ENCODE peak calls at places on chromosomes 5 and 9, in ten cellular contexts. One of them, this sample, is unnamed.

GRCh38 chr5:160339406-160340140 is 27.2 kb upstream of the CCNJL start:
- DNase-seq in stomach: no peak
- DNase-seq in astrocyte of the spinal cord: no peak
- DNase-seq in HFF-Myc: no peak
- DNase-seq in colonic mucosa: no peak
- DNase-seq in Peyer's patch: no peak
- DNase-seq in cardiac fibroblast: no peak
- DNase-seq in DND-41: no peak
- DNase-seq in heart right ventricle: no peak
- DNase-seq in esophagus muscularis mucosa: no peak
- DNase-seq in this sample: no peak

GRCh38 chr5:56814361-56814962 is 887 bp upstream of the MAP3K1 start:
- DNase-seq in stomach: peak
- DNase-seq in astrocyte of the spinal cord: peak
- DNase-seq in HFF-Myc: no peak
- DNase-seq in colonic mucosa: peak
- DNase-seq in Peyer's patch: peak
- DNase-seq in cardiac fibroblast: no peak
- DNase-seq in DND-41: peak
- DNase-seq in heart right ventricle: peak
- DNase-seq in esophagus muscularis mucosa: no peak
- DNase-seq in this sample: no peak

GRCh38 chr9:130446111-130446861 is 1.5 kb downstream of the ASS1 start:
- DNase-seq in stomach: peak
- DNase-seq in astrocyte of the spinal cord: peak
- DNase-seq in HFF-Myc: peak
- DNase-seq in colonic mucosa: peak
- DNase-seq in Peyer's patch: peak
- DNase-seq in cardiac fibroblast: peak
- DNase-seq in DND-41: no peak
- DNase-seq in heart right ventricle: peak
- DNase-seq in esophagus muscularis mucosa: no peak
- DNase-seq in this sample: no peak

GRCh38 chr5:84779206-84779605 is 394.5 kb upstream of the EDIL3 start:
- DNase-seq in stomach: no peak
- DNase-seq in astrocyte of the spinal cord: peak
- DNase-seq in HFF-Myc: no peak
- DNase-seq in colonic mucosa: no peak
- DNase-seq in Peyer's patch: no peak
- DNase-seq in cardiac fibroblast: peak
- DNase-seq in DND-41: no peak
- DNase-seq in heart right ventricle: no peak
- DNase-seq in esophagus muscularis mucosa: no peak
- DNase-seq in this sample: no peak

GRCh38 chr9:96460470-96460869 is 10.5 kb downstream of the HABP4 start:
- DNase-seq in stomach: no peak
- DNase-seq in astrocyte of the spinal cord: no peak
- DNase-seq in HFF-Myc: no peak
- DNase-seq in colonic mucosa: no peak
- DNase-seq in Peyer's patch: no peak
- DNase-seq in cardiac fibroblast: peak
- DNase-seq in DND-41: no peak
- DNase-seq in heart right ventricle: no peak
- DNase-seq in esophagus muscularis mucosa: no peak
- DNase-seq in this sample: no peak

GRCh38 chr9:20538956-20539355 is 83.3 kb downstream of the MLLT3 start:
- DNase-seq in stomach: no peak
- DNase-seq in astrocyte of the spinal cord: no peak
- DNase-seq in HFF-Myc: no peak
- DNase-seq in colonic mucosa: no peak
- DNase-seq in Peyer's patch: no peak
- DNase-seq in cardiac fibroblast: peak
- DNase-seq in DND-41: no peak
- DNase-seq in heart right ventricle: no peak
- DNase-seq in esophagus muscularis mucosa: no peak
- DNase-seq in this sample: no peak

GRCh38 chr5:7397935-7398334 is 2.0 kb downstream of the ADCY2 start:
- DNase-seq in stomach: no peak
- DNase-seq in astrocyte of the spinal cord: no peak
- DNase-seq in HFF-Myc: no peak
- DNase-seq in colonic mucosa: no peak
- DNase-seq in Peyer's patch: no peak
- DNase-seq in cardiac fibroblast: no peak
- DNase-seq in DND-41: no peak
- DNase-seq in heart right ventricle: no peak
- DNase-seq in esophagus muscularis mucosa: no peak
- DNase-seq in this sample: no peak

GRCh38 chr5:181207214-181207959 is 2.4 kb upstream of the TRIM7 start:
- DNase-seq in stomach: peak
- DNase-seq in astrocyte of the spinal cord: peak
- DNase-seq in HFF-Myc: peak
- DNase-seq in colonic mucosa: peak
- DNase-seq in Peyer's patch: peak
- DNase-seq in cardiac fibroblast: peak
- DNase-seq in DND-41: peak
- DNase-seq in heart right ventricle: peak
- DNase-seq in esophagus muscularis mucosa: no peak
- DNase-seq in this sample: no peak

GRCh38 chr5:134072471-134073220 is 41.8 kb upstream of the TCF7 start:
- DNase-seq in stomach: no peak
- DNase-seq in astrocyte of the spinal cord: no peak
- DNase-seq in HFF-Myc: no peak
- DNase-seq in colonic mucosa: no peak
- DNase-seq in Peyer's patch: no peak
- DNase-seq in cardiac fibroblast: no peak
- DNase-seq in DND-41: no peak
- DNase-seq in heart right ventricle: no peak
- DNase-seq in esophagus muscularis mucosa: no peak
- DNase-seq in this sample: no peak

GRCh38 chr5:14452685-14453084 is 128.9 kb upstream of the OTULINL start:
- DNase-seq in stomach: no peak
- DNase-seq in astrocyte of the spinal cord: peak
- DNase-seq in HFF-Myc: no peak
- DNase-seq in colonic mucosa: no peak
- DNase-seq in Peyer's patch: no peak
- DNase-seq in cardiac fibroblast: peak
- DNase-seq in DND-41: no peak
- DNase-seq in heart right ventricle: no peak
- DNase-seq in esophagus muscularis mucosa: no peak
- DNase-seq in this sample: no peak

GRCh38 chr5:161085081-161085480 is 233.1 kb upstream of the ATP10B start:
- DNase-seq in stomach: no peak
- DNase-seq in astrocyte of the spinal cord: no peak
- DNase-seq in HFF-Myc: no peak
- DNase-seq in colonic mucosa: no peak
- DNase-seq in Peyer's patch: no peak
- DNase-seq in cardiac fibroblast: no peak
- DNase-seq in DND-41: no peak
- DNase-seq in heart right ventricle: no peak
- DNase-seq in esophagus muscularis mucosa: no peak
- DNase-seq in this sample: no peak

GRCh38 chr5:130605200-130605599 is 559.9 kb downstream of the HINT1 start:
- DNase-seq in stomach: no peak
- DNase-seq in astrocyte of the spinal cord: no peak
- DNase-seq in HFF-Myc: no peak
- DNase-seq in colonic mucosa: no peak
- DNase-seq in Peyer's patch: no peak
- DNase-seq in cardiac fibroblast: no peak
- DNase-seq in DND-41: no peak
- DNase-seq in heart right ventricle: no peak
- DNase-seq in esophagus muscularis mucosa: no peak
- DNase-seq in this sample: no peak

GRCh38 chr9:79034583-79034982 is 537.2 kb upstream of the TLE4 start:
- DNase-seq in stomach: no peak
- DNase-seq in astrocyte of the spinal cord: no peak
- DNase-seq in HFF-Myc: no peak
- DNase-seq in colonic mucosa: no peak
- DNase-seq in Peyer's patch: no peak
- DNase-seq in cardiac fibroblast: no peak
- DNase-seq in DND-41: no peak
- DNase-seq in heart right ventricle: no peak
- DNase-seq in esophagus muscularis mucosa: no peak
- DNase-seq in this sample: no peak

GRCh38 chr9:78973906-78974305 is 597.9 kb upstream of the TLE4 start:
- DNase-seq in stomach: no peak
- DNase-seq in astrocyte of the spinal cord: peak
- DNase-seq in HFF-Myc: peak
- DNase-seq in colonic mucosa: no peak
- DNase-seq in Peyer's patch: no peak
- DNase-seq in cardiac fibroblast: no peak
- DNase-seq in DND-41: no peak
- DNase-seq in heart right ventricle: no peak
- DNase-seq in esophagus muscularis mucosa: no peak
- DNase-seq in this sample: no peak

GRCh38 chr9:94213513-94214124 is 45.5 kb upstream of the ZNF169 start:
- DNase-seq in stomach: peak
- DNase-seq in astrocyte of the spinal cord: peak
- DNase-seq in HFF-Myc: peak
- DNase-seq in colonic mucosa: peak
- DNase-seq in Peyer's patch: peak
- DNase-seq in cardiac fibroblast: peak
- DNase-seq in DND-41: peak
- DNase-seq in heart right ventricle: peak
- DNase-seq in esophagus muscularis mucosa: peak
- DNase-seq in this sample: peak

GRCh38 chr5:93403529-93403928 is 177.5 kb downstream of the NR2F1-AS1 start:
- DNase-seq in stomach: no peak
- DNase-seq in astrocyte of the spinal cord: no peak
- DNase-seq in HFF-Myc: no peak
- DNase-seq in colonic mucosa: no peak
- DNase-seq in Peyer's patch: no peak
- DNase-seq in cardiac fibroblast: no peak
- DNase-seq in DND-41: no peak
- DNase-seq in heart right ventricle: no peak
- DNase-seq in esophagus muscularis mucosa: no peak
- DNase-seq in this sample: no peak

GRCh38 chr9:130486103-130486502 is 41.3 kb downstream of the ASS1 start:
- DNase-seq in stomach: no peak
- DNase-seq in astrocyte of the spinal cord: no peak
- DNase-seq in HFF-Myc: no peak
- DNase-seq in colonic mucosa: no peak
- DNase-seq in Peyer's patch: no peak
- DNase-seq in cardiac fibroblast: no peak
- DNase-seq in DND-41: no peak
- DNase-seq in heart right ventricle: no peak
- DNase-seq in esophagus muscularis mucosa: no peak
- DNase-seq in this sample: no peak

GRCh38 chr9:4666042-4666699 is at the start of gene SPATA6L:
- DNase-seq in stomach: peak
- DNase-seq in astrocyte of the spinal cord: peak
- DNase-seq in HFF-Myc: no peak
- DNase-seq in colonic mucosa: peak
- DNase-seq in Peyer's patch: peak
- DNase-seq in cardiac fibroblast: peak
- DNase-seq in DND-41: no peak
- DNase-seq in heart right ventricle: peak
- DNase-seq in esophagus muscularis mucosa: no peak
- DNase-seq in this sample: no peak
- TF ChIP-seq CTCF in stomach: no peak
- TF ChIP-seq CTCF in astrocyte of the spinal cord: peak
- TF ChIP-seq CTCF in HFF-Myc: no peak
- TF ChIP-seq CTCF in colonic mucosa: no peak
- TF ChIP-seq CTCF in Peyer's patch: no peak
- TF ChIP-seq CTCF in cardiac fibroblast: no peak
- TF ChIP-seq CTCF in DND-41: no peak
- TF ChIP-seq CTCF in heart right ventricle: no peak
- TF ChIP-seq CTCF in esophagus muscularis mucosa: no peak
- TF ChIP-seq CTCF in this sample: no peak

DNA sequence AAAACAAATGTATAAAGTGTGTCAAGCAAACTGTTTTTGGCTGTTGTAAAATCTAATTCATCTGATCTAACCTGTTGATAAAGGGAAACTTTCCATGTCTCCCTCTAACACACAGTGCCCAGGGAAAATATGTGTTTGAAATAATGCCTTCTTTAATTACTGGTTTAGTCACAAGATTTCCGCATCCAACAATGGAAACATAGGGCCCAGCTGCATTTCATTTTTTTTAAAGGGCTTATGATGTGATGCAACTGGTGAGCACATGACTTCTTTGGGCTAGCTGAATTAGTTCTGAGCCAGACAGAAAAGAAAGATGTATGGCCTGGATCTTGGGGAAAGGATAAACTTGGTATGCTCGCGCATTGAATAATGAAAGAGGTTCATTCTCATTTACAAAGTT is 30.5 kb downstream of the SLC25A46 start:
- DNase-seq in stomach: no peak
- DNase-seq in astrocyte of the spinal cord: no peak
- DNase-seq in HFF-Myc: no peak
- DNase-seq in colonic mucosa: no peak
- DNase-seq in Peyer's patch: no peak
- DNase-seq in cardiac fibroblast: peak
- DNase-seq in DND-41: no peak
- DNase-seq in heart right ventricle: no peak
- DNase-seq in esophagus muscularis mucosa: no peak
- DNase-seq in this sample: no peak
- H3K4me3 ChIP-seq in stomach: no peak
- H3K4me3 ChIP-seq in astrocyte of the spinal cord: no peak
- H3K4me3 ChIP-seq in HFF-Myc: no peak
- H3K4me3 ChIP-seq in colonic mucosa: no peak
- H3K4me3 ChIP-seq in Peyer's patch: no peak
- H3K4me3 ChIP-seq in cardiac fibroblast: no peak
- H3K4me3 ChIP-seq in DND-41: no peak
- H3K4me3 ChIP-seq in heart right ventricle: no peak
- H3K4me3 ChIP-seq in esophagus muscularis mucosa: no peak
- H3K4me3 ChIP-seq in this sample: no peak

GRCh38 chr9:133347985-133348762 is at the start of the genes MED22 and RPL7A:
- DNase-seq in stomach: peak
- DNase-seq in astrocyte of the spinal cord: peak
- DNase-seq in HFF-Myc: peak
- DNase-seq in colonic mucosa: peak
- DNase-seq in Peyer's patch: peak
- DNase-seq in cardiac fibroblast: peak
- DNase-seq in DND-41: peak
- DNase-seq in heart right ventricle: peak
- DNase-seq in esophagus muscularis mucosa: peak
- DNase-seq in this sample: peak
- TF ChIP-seq CTCF in stomach: no peak
- TF ChIP-seq CTCF in astrocyte of the spinal cord: no peak
- TF ChIP-seq CTCF in HFF-Myc: no peak
- TF ChIP-seq CTCF in colonic mucosa: no peak
- TF ChIP-seq CTCF in Peyer's patch: peak
- TF ChIP-seq CTCF in cardiac fibroblast: peak
- TF ChIP-seq CTCF in DND-41: peak
- TF ChIP-seq CTCF in heart right ventricle: no peak
- TF ChIP-seq CTCF in esophagus muscularis mucosa: peak
- TF ChIP-seq CTCF in this sample: peak

GRCh38 chr5:113271753-113272454 is 162.9 kb downstream of the TSSK1B start:
- DNase-seq in stomach: no peak
- DNase-seq in astrocyte of the spinal cord: no peak
- DNase-seq in HFF-Myc: no peak
- DNase-seq in colonic mucosa: no peak
- DNase-seq in Peyer's patch: no peak
- DNase-seq in cardiac fibroblast: peak
- DNase-seq in DND-41: no peak
- DNase-seq in heart right ventricle: no peak
- DNase-seq in esophagus muscularis mucosa: no peak
- DNase-seq in this sample: no peak
- H3K4me3 ChIP-seq in stomach: no peak
- H3K4me3 ChIP-seq in astrocyte of the spinal cord: no peak
- H3K4me3 ChIP-seq in HFF-Myc: no peak
- H3K4me3 ChIP-seq in colonic mucosa: no peak
- H3K4me3 ChIP-seq in Peyer's patch: no peak
- H3K4me3 ChIP-seq in cardiac fibroblast: no peak
- H3K4me3 ChIP-seq in DND-41: no peak
- H3K4me3 ChIP-seq in heart right ventricle: no peak
- H3K4me3 ChIP-seq in esophagus muscularis mucosa: no peak
- H3K4me3 ChIP-seq in this sample: no peak

This sample was measured in GM12864.